ENCODE peak calls at places on chromosomes 13 and 19, in nine cellular contexts. L is stimulated activated CD4-positive, alpha-beta T cell treated with anti-CD3 and anti-CD28 coated beads, Interleukin-2, amount 100 ng/mL, for 24 hours; J is activated CD8-positive, alpha-beta T cell treated with anti-CD3 and anti-CD28 coated beads for 36 hours; O is activated T-helper 1 cell treated with Interleukin-2 at 50 U/mL for 16 hours; K is stimulated activated CD8-positive, alpha-beta memory T cell treated with anti-CD3 and anti-CD28 coated beads, Interleukin-15, amount 100 ng/mL, for 4 hours; E is Kasumi-1; N is A549; S is heart right ventricle; U is choroid plexus epithelial cell. C is an unnamed sample.

GRCh38 chr13:110509478-110509926 is 52.0 kb downstream of the RAB20 start:
- DNase-seq in L (no peak), E (no peak), O (no peak), S (no peak), N (no peak), J (no peak), K (no peak), U (no peak), C (no peak)

GRCh38 chr13:23469901-23470525 is 36.5 kb upstream of the SACS start:
- DNase-seq in S (no peak), O (no peak), N (peak; percentile 6), J (no peak), U (peak; percentile 39), L (no peak), E (no peak), K (no peak), C (no peak)

GRCh38 chr19:955803-956746 is 28.1 kb upstream of the WDR18 start:
- DNase-seq in U (no peak), E (no peak), S (no peak), O (no peak), L (no peak), N (no peak), J (no peak), K (no peak), C (no peak)

GRCh38 chr13:31234729-31235128 is 35.0 kb downstream of the B3GLCT start:
- DNase-seq in O (no peak), K (no peak), L (no peak), N (peak; percentile 11), S (no peak), E (peak; percentile 8), U (peak; percentile 41), J (no peak), C (no peak)

GRCh38 chr13:111664060-111664459 is 343.6 kb downstream of the TEX29 start:
- DNase-seq in O (no peak), N (no peak), J (no peak), E (no peak), K (no peak), L (no peak), U (no peak), S (no peak), C (no peak)

GRCh38 chr13:40539954-40540706 is 126.3 kb downstream of the FOXO1 start:
- DNase-seq in E (no peak), S (no peak), O (no peak), J (no peak), K (no peak), L (no peak), U (peak; percentile 89), N (peak; percentile 89), C (no peak)

GRCh38 chr19:16088985-16089846 is 12.9 kb downstream of the TPM4 start:
- DNase-seq in S (no peak), E (no peak), U (no peak), N (peak; percentile 67), O (no peak), K (no peak), L (no peak), J (no peak), C (no peak)

GRCh38 chr13:19791953-19792537 is 9.3 kb upstream of the PSPC1 start:
- DNase-seq in E (no peak), S (no peak), O (no peak), L (no peak), U (no peak), K (no peak), N (no peak), J (no peak), C (no peak)

GRCh38 chr13:109131698-109132257 is 502.4 kb downstream of the MYO16 start:
- DNase-seq in E (peak; percentile 95), J (no peak), O (no peak), S (no peak), U (peak; percentile 91), L (no peak), N (no peak), K (no peak), C (no peak)

GRCh38 chr13:26914624-26915023 is 154.0 kb upstream of the GPR12 start:
- DNase-seq in U (peak; percentile 10), K (no peak), S (no peak), L (no peak), E (no peak), J (peak; percentile 27), O (no peak), N (no peak), C (no peak)